ENCODE peak calls at places on chromosome 19, in four cellular contexts. W, I, M and R are unnamed samples.

GRCh38 chr19:34501339-34502320 is 20.1 kb downstream of the WTIP start:
- DNase-seq in M (peak; percentile 90), I (peak; percentile 76), W (peak; percentile 93), R (peak; percentile 63)

GRCh38 chr19:1874554-1875185 is 10.6 kb downstream of the ABHD17A start:
- DNase-seq in W (no peak), I (no peak), M (no peak), R (no peak)

GRCh38 chr19:14517446-14517839 is 754 bp downstream of the DNAJB1 start:
- DNase-seq in M (no peak), W (peak; percentile 42), I (no peak), R (no peak)

GRCh38 chr19:22945560-22945959 is 57.4 kb downstream of the ZNF728 start:
- DNase-seq in W (no peak), I (no peak), M (no peak), R (peak; percentile 23)

GRCh38 chr19:21838646-21839045 is 2.7 kb upstream of the ZNF43 start:
- DNase-seq in M (no peak), W (no peak), I (no peak), R (no peak)

GRCh38 chr19:39127812-39128510 is 2.4 kb downstream of the PAK4 start:
- DNase-seq in M (no peak), I (no peak), W (no peak), R (no peak)

GRCh38 chr19:54633401-54633800 is 3.1 kb downstream of the LILRB1 start:
- DNase-seq in W (no peak), I (no peak), M (no peak), R (no peak)

GRCh38 chr19:21328885-21329605 is at the start of gene ZNF708:
- DNase-seq in W (peak; percentile 90), M (peak; percentile 81), I (peak; percentile 67), R (peak; percentile 86)

GRCh38 chr19:33905937-33906577 is 109.4 kb downstream of the KCTD15 start:
- DNase-seq in W (peak; percentile 74), I (no peak), M (no peak), R (no peak)

GRCh38 chr19:54160182-54160811 is 776 bp upstream of the LENG1 start:
- DNase-seq in M (no peak), I (no peak), W (no peak), R (no peak)

GRCh38 chr19:55383789-55384575 is at the start of gene TMEM238:
- DNase-seq in I (no peak), M (peak; percentile 68), W (peak; percentile 56), R (no peak)

DNA sequence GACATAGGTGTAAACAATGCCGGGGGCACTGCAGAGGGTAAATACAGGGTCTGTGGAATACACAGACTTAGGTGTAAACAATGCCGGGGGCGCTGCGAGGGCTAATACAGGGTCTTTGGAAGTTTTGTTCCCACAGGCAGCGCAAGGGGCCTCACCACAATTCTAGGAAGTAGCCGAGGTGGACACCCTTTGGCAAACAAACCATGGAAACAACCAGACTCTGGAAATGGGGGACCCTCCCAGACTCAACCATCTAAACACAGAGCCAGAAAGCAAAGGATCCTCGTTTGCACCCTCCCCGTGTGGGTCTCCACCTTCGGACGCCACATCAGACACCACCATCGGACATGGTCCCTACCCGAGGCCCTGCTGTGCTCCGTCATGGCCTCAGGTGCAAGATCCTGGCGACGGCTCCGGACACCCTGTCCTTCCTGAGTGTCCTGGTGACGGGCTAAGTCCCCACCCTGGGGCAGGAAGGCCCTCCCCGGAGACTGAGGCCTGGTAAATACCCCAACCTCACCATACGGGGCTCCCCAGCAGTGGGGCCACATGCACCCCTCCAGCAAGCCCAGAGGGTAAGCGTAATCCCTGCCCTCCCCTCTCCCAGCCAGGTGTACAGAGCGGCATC is 16.7 kb upstream of the PLPP2 start:
- DNase-seq in I (no peak), M (no peak), W (no peak), R (no peak)
- H3K4me3 ChIP-seq in I (no peak overlapping the region), M (no peak overlapping the region), W (no peak overlapping the region), R (no peak overlapping the region)

GRCh38 chr19:7515471-7516226 is at the start of gene ZNF358:
- DNase-seq in M (peak; percentile 63), W (peak; percentile 51), I (no peak), R (no peak)

GRCh38 chr19:7516878-7517277 is 975 bp downstream of the ZNF358 start:
- DNase-seq in M (no peak), W (no peak), I (no peak), R (no peak)

GRCh38 chr19:7516281-7516862 is 469 bp downstream of the ZNF358 start:
- DNase-seq in M (no peak), W (no peak), I (no peak), R (no peak)

GRCh38 chr19:7513809-7514642 is 1.9 kb upstream of the ZNF358 start:
- DNase-seq in I (no peak), M (no peak), W (no peak), R (no peak)

GRCh38 chr19:7515091-7515470 is 822 bp upstream of the ZNF358 start:
- DNase-seq in M (no peak), I (no peak), W (no peak), R (no peak)
- TF ChIP-seq CTCF in M (no peak), I (no peak), W (no peak), R (no peak)

GRCh38 chr19:18558595-18558994 is 925 bp downstream of the KXD1 start:
- DNase-seq in I (no peak), M (no peak), W (no peak), R (no peak)
- H3K4me3 ChIP-seq in I (peak overlapping the region; percentile 99), M (peak overlapping the region; percentile 99), W (peak overlapping the region; percentile 86), R (peak overlapping the region; percentile 87)

GRCh38 chr19:47608908-47609879 is at the start of gene BICRA:
- DNase-seq in W (peak; percentile 80), M (peak; percentile 90), I (peak; percentile 44), R (no peak)

GRCh38 chr19:47609885-47610545 is 1.1 kb downstream of the BICRA start:
- DNase-seq in W (peak; percentile 46), I (no peak), M (peak; percentile 82), R (no peak)

GRCh38 chr19:47607564-47608073 is 1.3 kb upstream of the BICRA start:
- DNase-seq in W (no peak), M (no peak), I (no peak), R (no peak)

GRCh38 chr19:47610546-47610894 is 1.6 kb downstream of the BICRA start:
- DNase-seq in M (no peak), W (no peak), I (no peak), R (no peak)

DNA sequence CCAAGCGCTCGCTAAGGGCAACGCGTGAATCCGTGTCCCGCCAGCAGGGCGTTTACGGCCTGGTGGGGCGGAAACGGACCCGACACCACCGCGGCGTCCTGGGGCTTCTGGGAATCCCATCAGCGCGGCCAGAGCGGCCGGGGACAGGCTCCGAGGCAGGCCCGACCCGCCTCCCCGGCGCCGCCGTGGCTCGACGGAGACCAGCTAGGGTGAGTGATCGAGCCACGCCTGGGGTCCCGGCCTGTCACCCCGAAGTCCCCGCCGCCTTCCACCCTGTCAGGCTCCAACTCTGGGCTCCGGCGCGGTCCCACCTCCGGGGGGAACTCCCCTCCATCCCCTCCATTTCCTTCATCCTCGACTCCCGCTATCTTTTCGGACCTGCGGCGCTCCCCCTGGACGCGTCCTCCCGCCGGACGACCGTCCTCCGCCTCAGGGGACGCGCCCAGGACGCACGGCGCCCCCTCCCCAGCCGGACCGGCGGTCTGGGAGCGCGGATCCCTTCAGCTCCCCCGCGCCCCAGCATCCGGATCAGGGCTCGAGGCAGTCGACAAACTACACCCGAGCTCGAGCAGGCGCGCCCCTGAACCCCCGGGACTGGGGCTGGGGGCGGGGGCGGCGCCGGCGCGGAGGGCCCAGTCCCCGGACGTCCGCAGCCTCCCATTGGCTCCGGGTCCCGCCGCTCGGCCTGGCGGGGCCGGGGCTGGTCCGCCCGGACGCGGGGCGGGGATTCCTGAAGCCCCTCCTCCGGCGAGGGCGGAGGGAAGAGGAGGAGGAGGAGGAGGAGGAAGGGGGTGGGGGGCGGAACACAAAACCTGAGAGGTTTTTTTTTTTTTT is 643 bp upstream of the BICRA start:
- DNase-seq in W (peak; percentile 93), I (peak; percentile 78), M (peak; percentile 98), R (no peak)
- TF ChIP-seq CTCF in W (no peak), I (peak; percentile 39), M (no peak), R (no peak)

DNA sequence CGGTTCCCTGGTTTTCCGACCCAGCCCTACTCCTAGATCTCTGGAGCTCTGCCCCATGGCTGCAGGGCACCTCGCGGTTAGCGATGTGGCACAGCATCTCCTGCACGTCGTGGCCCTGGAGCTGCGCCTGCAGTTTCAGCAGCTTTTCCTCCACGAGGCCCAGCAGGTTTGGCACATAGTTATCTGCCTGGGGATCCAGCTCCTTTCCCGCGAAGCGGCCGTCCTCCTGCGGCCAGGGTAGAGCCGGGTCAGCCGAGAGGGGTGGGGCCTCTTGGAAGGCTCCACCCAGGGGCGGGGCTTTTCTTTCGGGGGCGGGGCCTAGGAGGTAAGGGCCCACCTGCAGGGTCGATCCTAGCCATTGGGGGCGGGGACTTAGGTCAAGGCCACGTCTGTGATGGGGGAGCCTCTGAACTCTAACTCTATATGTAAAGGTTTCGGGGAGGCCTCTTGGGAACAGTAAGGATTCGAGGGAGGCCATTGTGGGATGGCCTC is 2.5 kb upstream of the RGL3 start:
- DNase-seq in M (no peak), I (no peak), W (peak; percentile 58), R (no peak)
- H3K4me3 ChIP-seq in M (peak overlapping the region; percentile 47), I (no peak overlapping the region), W (no peak overlapping the region), R (no peak overlapping the region)

DNA sequence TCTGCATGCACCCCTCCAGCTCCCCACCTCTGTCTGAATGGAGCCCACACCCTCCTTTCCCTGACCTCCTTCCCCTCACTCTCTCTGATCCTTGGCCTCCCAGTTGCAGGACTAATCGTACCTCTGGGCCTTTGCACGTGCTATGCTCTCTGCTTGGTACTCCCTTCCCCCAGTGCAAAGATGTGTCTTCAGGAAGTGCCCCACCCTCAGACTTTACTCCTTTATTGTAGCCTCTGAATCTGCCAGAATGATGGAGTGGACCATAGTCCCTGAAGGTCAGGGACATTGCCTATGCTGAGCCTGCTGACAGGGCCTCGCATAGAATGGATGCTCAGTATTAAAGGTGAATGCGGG is 1.3 kb upstream of the JUND start:
- DNase-seq in M (no peak), W (no peak), I (no peak), R (no peak)
- TF ChIP-seq CTCF in M (no peak), W (no peak), I (no peak), R (no peak)

GRCh38 chr19:32199501-32200040 is 145.8 kb upstream of the ZNF507 start:
- DNase-seq in W (peak; percentile 15), I (no peak), M (no peak), R (no peak)
- H3K4me3 ChIP-seq in W (no peak overlapping the region), I (no peak overlapping the region), M (no peak overlapping the region), R (no peak overlapping the region)

DNA sequence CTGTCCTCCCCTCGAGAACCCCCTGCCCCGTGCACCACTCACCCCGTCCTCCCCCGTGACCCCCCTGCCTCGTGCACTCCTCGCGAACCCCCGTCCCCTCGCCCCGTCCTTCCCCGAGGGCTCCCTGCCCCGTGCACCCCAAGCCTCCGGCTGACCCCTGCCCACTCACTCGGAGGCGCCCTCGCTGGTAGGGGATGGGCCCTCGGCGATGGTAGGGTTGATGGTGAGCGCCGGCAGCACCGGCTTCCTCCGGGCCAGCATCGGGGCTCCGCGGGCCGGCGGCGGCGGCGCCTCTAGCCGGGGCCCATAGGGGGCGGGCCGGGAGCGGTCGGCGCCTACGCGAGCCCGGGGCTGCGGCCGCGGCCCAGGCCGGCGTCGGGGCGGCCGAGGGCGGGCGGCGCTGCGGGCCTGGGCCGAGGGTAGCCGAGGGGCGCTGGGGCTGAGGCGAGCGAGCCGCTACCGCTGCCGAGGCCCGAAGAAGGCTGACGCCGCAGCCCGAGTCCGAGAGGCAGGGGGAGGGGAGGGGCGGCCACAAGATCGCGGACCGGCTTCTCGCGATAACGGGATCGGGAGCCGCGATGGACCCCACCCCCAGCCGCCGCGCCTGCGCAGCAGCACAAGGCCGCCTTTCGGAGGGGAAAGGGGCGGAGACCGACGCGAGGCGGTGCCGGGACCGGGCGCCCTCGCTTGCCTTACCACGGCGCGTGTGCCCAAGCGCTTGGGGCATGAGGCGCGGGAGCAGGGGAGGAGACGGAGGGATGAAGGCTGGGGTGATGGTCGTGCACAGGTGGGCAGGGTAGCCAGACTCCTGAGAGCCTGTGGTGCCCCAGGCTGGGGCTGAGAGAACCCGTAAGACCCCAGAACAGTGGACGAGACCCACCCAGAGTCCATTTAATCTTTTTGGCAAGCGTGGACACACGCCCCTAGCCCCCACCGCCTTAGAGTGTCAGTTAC is at the start of gene MAP2K2:
- DNase-seq in M (peak; percentile 98), W (peak; percentile 95), I (peak; percentile 64), R (peak; percentile 60)
- TF ChIP-seq CTCF in M (no peak), W (no peak), I (no peak), R (no peak)